ENCODE peak calls at places on chromosomes 7 and 10, in ten cellular contexts. One of them, this sample, is unnamed.

GRCh38 chr7:18874875-18875274 is 242.6 kb downstream of the TWIST1 start:
- DNase-seq in hepatocyte: no peak
- DNase-seq in activated T-cell treated with anti-CD3 and anti-CD28 coated beads, Interleukin-2, amount 50 U/mL, for 1 hour: no peak
- DNase-seq in PC-9: no peak
- DNase-seq in adipocyte: no peak
- DNase-seq in mammary epithelial cell: no peak
- DNase-seq in T-helper 2 cell: no peak
- DNase-seq in activated CD8-positive, alpha-beta memory T cell treated with anti-CD3 and anti-CD28 coated beads, Interleukin-2, amount 50 U/mL, for 4 hours: no peak
- DNase-seq in kidney tubule cell: no peak
- DNase-seq in cardiac muscle cell: no peak
- DNase-seq in this sample: no peak

GRCh38 chr7:105890290-105890997 is 14.0 kb upstream of the ATXN7L1 start:
- DNase-seq in T-helper 2 cell: no peak
- DNase-seq in adipocyte: no peak
- DNase-seq in cardiac muscle cell: no peak
- DNase-seq in PC-9: no peak
- DNase-seq in activated CD8-positive, alpha-beta memory T cell treated with anti-CD3 and anti-CD28 coated beads, Interleukin-2, amount 50 U/mL, for 4 hours: peak; percentile 40
- DNase-seq in kidney tubule cell: no peak
- DNase-seq in hepatocyte: no peak
- DNase-seq in mammary epithelial cell: peak; percentile 61
- DNase-seq in activated T-cell treated with anti-CD3 and anti-CD28 coated beads, Interleukin-2, amount 50 U/mL, for 1 hour: no peak
- DNase-seq in this sample: no peak

GRCh38 chr10:101096378-101096777 is 34.6 kb downstream of the KAZALD1 start:
- DNase-seq in activated T-cell treated with anti-CD3 and anti-CD28 coated beads, Interleukin-2, amount 50 U/mL, for 1 hour: no peak
- DNase-seq in adipocyte: no peak
- DNase-seq in kidney tubule cell: no peak
- DNase-seq in PC-9: no peak
- DNase-seq in T-helper 2 cell: no peak
- DNase-seq in hepatocyte: no peak
- DNase-seq in mammary epithelial cell: no peak
- DNase-seq in activated CD8-positive, alpha-beta memory T cell treated with anti-CD3 and anti-CD28 coated beads, Interleukin-2, amount 50 U/mL, for 4 hours: no peak
- DNase-seq in cardiac muscle cell: no peak
- DNase-seq in this sample: no peak

GRCh38 chr7:36726311-36726710 is 2.0 kb upstream of the AOAH start:
- DNase-seq in mammary epithelial cell: no peak
- DNase-seq in PC-9: no peak
- DNase-seq in adipocyte: no peak
- DNase-seq in cardiac muscle cell: no peak
- DNase-seq in activated T-cell treated with anti-CD3 and anti-CD28 coated beads, Interleukin-2, amount 50 U/mL, for 1 hour: no peak
- DNase-seq in T-helper 2 cell: no peak
- DNase-seq in activated CD8-positive, alpha-beta memory T cell treated with anti-CD3 and anti-CD28 coated beads, Interleukin-2, amount 50 U/mL, for 4 hours: no peak
- DNase-seq in hepatocyte: no peak
- DNase-seq in kidney tubule cell: no peak
- DNase-seq in this sample: no peak

GRCh38 chr10:68938117-68938516 is 17.9 kb upstream of the DDX21 start:
- DNase-seq in mammary epithelial cell: no peak
- DNase-seq in activated T-cell treated with anti-CD3 and anti-CD28 coated beads, Interleukin-2, amount 50 U/mL, for 1 hour: no peak
- DNase-seq in hepatocyte: peak; percentile 9
- DNase-seq in adipocyte: no peak
- DNase-seq in cardiac muscle cell: peak; percentile 14
- DNase-seq in T-helper 2 cell: no peak
- DNase-seq in activated CD8-positive, alpha-beta memory T cell treated with anti-CD3 and anti-CD28 coated beads, Interleukin-2, amount 50 U/mL, for 4 hours: no peak
- DNase-seq in kidney tubule cell: no peak
- DNase-seq in PC-9: no peak
- DNase-seq in this sample: no peak

GRCh38 chr10:20276127-20276979 is 460.1 kb downstream of the PLXDC2 start:
- DNase-seq in activated T-cell treated with anti-CD3 and anti-CD28 coated beads, Interleukin-2, amount 50 U/mL, for 1 hour: no peak
- DNase-seq in kidney tubule cell: peak; percentile 32
- DNase-seq in adipocyte: no peak
- DNase-seq in hepatocyte: no peak
- DNase-seq in PC-9: no peak
- DNase-seq in cardiac muscle cell: no peak
- DNase-seq in T-helper 2 cell: no peak
- DNase-seq in mammary epithelial cell: peak; percentile 96
- DNase-seq in activated CD8-positive, alpha-beta memory T cell treated with anti-CD3 and anti-CD28 coated beads, Interleukin-2, amount 50 U/mL, for 4 hours: no peak
- DNase-seq in this sample: no peak

GRCh38 chr10:47340613-47341170 is 7.5 kb upstream of the RBP3 start:
- DNase-seq in adipocyte: peak; percentile 57
- DNase-seq in T-helper 2 cell: peak; percentile 61
- DNase-seq in cardiac muscle cell: peak; percentile 66
- DNase-seq in activated CD8-positive, alpha-beta memory T cell treated with anti-CD3 and anti-CD28 coated beads, Interleukin-2, amount 50 U/mL, for 4 hours: peak; percentile 76
- DNase-seq in activated T-cell treated with anti-CD3 and anti-CD28 coated beads, Interleukin-2, amount 50 U/mL, for 1 hour: peak; percentile 79
- DNase-seq in kidney tubule cell: peak; percentile 68
- DNase-seq in hepatocyte: peak; percentile 71
- DNase-seq in mammary epithelial cell: peak; percentile 47
- DNase-seq in PC-9: peak; percentile 68
- DNase-seq in this sample: no peak

GRCh38 chr10:104895541-104895940 is 254.5 kb downstream of the SORCS3 start:
- DNase-seq in T-helper 2 cell: no peak
- DNase-seq in mammary epithelial cell: no peak
- DNase-seq in hepatocyte: peak; percentile 10
- DNase-seq in kidney tubule cell: no peak
- DNase-seq in activated T-cell treated with anti-CD3 and anti-CD28 coated beads, Interleukin-2, amount 50 U/mL, for 1 hour: no peak
- DNase-seq in activated CD8-positive, alpha-beta memory T cell treated with anti-CD3 and anti-CD28 coated beads, Interleukin-2, amount 50 U/mL, for 4 hours: no peak
- DNase-seq in adipocyte: no peak
- DNase-seq in PC-9: no peak
- DNase-seq in cardiac muscle cell: no peak
- DNase-seq in this sample: no peak

GRCh38 chr10:94851263-94851662 is 87.2 kb upstream of the CYP2C9 start:
- DNase-seq in mammary epithelial cell: no peak
- DNase-seq in cardiac muscle cell: no peak
- DNase-seq in PC-9: no peak
- DNase-seq in kidney tubule cell: no peak
- DNase-seq in T-helper 2 cell: no peak
- DNase-seq in adipocyte: no peak
- DNase-seq in activated CD8-positive, alpha-beta memory T cell treated with anti-CD3 and anti-CD28 coated beads, Interleukin-2, amount 50 U/mL, for 4 hours: no peak
- DNase-seq in hepatocyte: no peak
- DNase-seq in activated T-cell treated with anti-CD3 and anti-CD28 coated beads, Interleukin-2, amount 50 U/mL, for 1 hour: no peak
- DNase-seq in this sample: no peak

GRCh38 chr7:152185514-152185913 is 160.0 kb downstream of the GALNT11 start:
- DNase-seq in mammary epithelial cell: no peak
- DNase-seq in activated T-cell treated with anti-CD3 and anti-CD28 coated beads, Interleukin-2, amount 50 U/mL, for 1 hour: no peak
- DNase-seq in adipocyte: no peak
- DNase-seq in T-helper 2 cell: no peak
- DNase-seq in hepatocyte: no peak
- DNase-seq in kidney tubule cell: no peak
- DNase-seq in PC-9: no peak
- DNase-seq in activated CD8-positive, alpha-beta memory T cell treated with anti-CD3 and anti-CD28 coated beads, Interleukin-2, amount 50 U/mL, for 4 hours: no peak
- DNase-seq in cardiac muscle cell: no peak
- DNase-seq in this sample: no peak

GRCh38 chr7:82677493-82677892 is 233.9 kb upstream of the CACNA2D1 start:
- DNase-seq in mammary epithelial cell: no peak
- DNase-seq in PC-9: no peak
- DNase-seq in T-helper 2 cell: no peak
- DNase-seq in activated T-cell treated with anti-CD3 and anti-CD28 coated beads, Interleukin-2, amount 50 U/mL, for 1 hour: peak; percentile 27
- DNase-seq in kidney tubule cell: peak; percentile 17
- DNase-seq in adipocyte: no peak
- DNase-seq in hepatocyte: no peak
- DNase-seq in activated CD8-positive, alpha-beta memory T cell treated with anti-CD3 and anti-CD28 coated beads, Interleukin-2, amount 50 U/mL, for 4 hours: peak; percentile 50
- DNase-seq in cardiac muscle cell: peak; percentile 3
- DNase-seq in this sample: peak; percentile 4

GRCh38 chr7:149422914-149423285 is 38.0 kb downstream of the ZNF777 start:
- DNase-seq in mammary epithelial cell: no peak
- DNase-seq in T-helper 2 cell: no peak
- DNase-seq in PC-9: peak; percentile 19
- DNase-seq in kidney tubule cell: no peak
- DNase-seq in activated T-cell treated with anti-CD3 and anti-CD28 coated beads, Interleukin-2, amount 50 U/mL, for 1 hour: peak; percentile 60
- DNase-seq in cardiac muscle cell: no peak
- DNase-seq in adipocyte: no peak
- DNase-seq in hepatocyte: no peak
- DNase-seq in activated CD8-positive, alpha-beta memory T cell treated with anti-CD3 and anti-CD28 coated beads, Interleukin-2, amount 50 U/mL, for 4 hours: peak; percentile 47
- DNase-seq in this sample: no peak

GRCh38 chr10:123945506-123945905 is 53.9 kb upstream of the CPXM2 start:
- DNase-seq in adipocyte: peak; percentile 63
- DNase-seq in mammary epithelial cell: peak; percentile 46
- DNase-seq in T-helper 2 cell: no peak
- DNase-seq in activated CD8-positive, alpha-beta memory T cell treated with anti-CD3 and anti-CD28 coated beads, Interleukin-2, amount 50 U/mL, for 4 hours: no peak
- DNase-seq in kidney tubule cell: peak; percentile 66
- DNase-seq in hepatocyte: peak; percentile 37
- DNase-seq in PC-9: no peak
- DNase-seq in cardiac muscle cell: no peak
- DNase-seq in activated T-cell treated with anti-CD3 and anti-CD28 coated beads, Interleukin-2, amount 50 U/mL, for 1 hour: no peak
- DNase-seq in this sample: no peak

GRCh38 chr10:80530816-80531215 is 6.9 kb upstream of the SH2D4B start:
- DNase-seq in activated CD8-positive, alpha-beta memory T cell treated with anti-CD3 and anti-CD28 coated beads, Interleukin-2, amount 50 U/mL, for 4 hours: no peak
- DNase-seq in hepatocyte: no peak
- DNase-seq in kidney tubule cell: no peak
- DNase-seq in mammary epithelial cell: no peak
- DNase-seq in T-helper 2 cell: no peak
- DNase-seq in activated T-cell treated with anti-CD3 and anti-CD28 coated beads, Interleukin-2, amount 50 U/mL, for 1 hour: no peak
- DNase-seq in adipocyte: no peak
- DNase-seq in PC-9: no peak
- DNase-seq in cardiac muscle cell: no peak
- DNase-seq in this sample: no peak

GRCh38 chr7:135710417-135711138 is 17.4 kb downstream of the SLC13A4 start:
- DNase-seq in mammary epithelial cell: no peak
- DNase-seq in activated CD8-positive, alpha-beta memory T cell treated with anti-CD3 and anti-CD28 coated beads, Interleukin-2, amount 50 U/mL, for 4 hours: no peak
- DNase-seq in PC-9: no peak
- DNase-seq in T-helper 2 cell: no peak
- DNase-seq in adipocyte: no peak
- DNase-seq in activated T-cell treated with anti-CD3 and anti-CD28 coated beads, Interleukin-2, amount 50 U/mL, for 1 hour: no peak
- DNase-seq in kidney tubule cell: peak; percentile 18
- DNase-seq in cardiac muscle cell: no peak
- DNase-seq in hepatocyte: peak; percentile 16
- DNase-seq in this sample: no peak

GRCh38 chr10:48251525-48252353 is 22.8 kb downstream of the FRMPD2 start:
- DNase-seq in cardiac muscle cell: peak; percentile 60
- DNase-seq in hepatocyte: no peak
- DNase-seq in PC-9: peak; percentile 27
- DNase-seq in activated CD8-positive, alpha-beta memory T cell treated with anti-CD3 and anti-CD28 coated beads, Interleukin-2, amount 50 U/mL, for 4 hours: no peak
- DNase-seq in adipocyte: no peak
- DNase-seq in T-helper 2 cell: no peak
- DNase-seq in activated T-cell treated with anti-CD3 and anti-CD28 coated beads, Interleukin-2, amount 50 U/mL, for 1 hour: no peak
- DNase-seq in mammary epithelial cell: peak; percentile 80
- DNase-seq in kidney tubule cell: peak; percentile 65
- DNase-seq in this sample: peak; percentile 74

GRCh38 chr7:18154707-18155106 is 127.1 kb upstream of the PRPS1L1 start:
- DNase-seq in activated CD8-positive, alpha-beta memory T cell treated with anti-CD3 and anti-CD28 coated beads, Interleukin-2, amount 50 U/mL, for 4 hours: no peak
- DNase-seq in cardiac muscle cell: no peak
- DNase-seq in adipocyte: no peak
- DNase-seq in T-helper 2 cell: no peak
- DNase-seq in activated T-cell treated with anti-CD3 and anti-CD28 coated beads, Interleukin-2, amount 50 U/mL, for 1 hour: no peak
- DNase-seq in kidney tubule cell: no peak
- DNase-seq in mammary epithelial cell: no peak
- DNase-seq in PC-9: no peak
- DNase-seq in hepatocyte: no peak
- DNase-seq in this sample: no peak

GRCh38 chr10:12201543-12201942 is 5.6 kb downstream of the CDC123 start:
- DNase-seq in activated T-cell treated with anti-CD3 and anti-CD28 coated beads, Interleukin-2, amount 50 U/mL, for 1 hour: no peak
- DNase-seq in hepatocyte: no peak
- DNase-seq in T-helper 2 cell: no peak
- DNase-seq in cardiac muscle cell: no peak
- DNase-seq in kidney tubule cell: peak; percentile 69
- DNase-seq in mammary epithelial cell: no peak
- DNase-seq in adipocyte: no peak
- DNase-seq in PC-9: no peak
- DNase-seq in activated CD8-positive, alpha-beta memory T cell treated with anti-CD3 and anti-CD28 coated beads, Interleukin-2, amount 50 U/mL, for 4 hours: no peak
- DNase-seq in this sample: no peak

GRCh38 chr10:79148452-79149344 is 79.9 kb downstream of the ZMIZ1 start:
- DNase-seq in T-helper 2 cell: no peak
- DNase-seq in kidney tubule cell: peak; percentile 47
- DNase-seq in PC-9: peak; percentile 86
- DNase-seq in hepatocyte: peak; percentile 46
- DNase-seq in mammary epithelial cell: peak; percentile 81
- DNase-seq in cardiac muscle cell: no peak
- DNase-seq in activated T-cell treated with anti-CD3 and anti-CD28 coated beads, Interleukin-2, amount 50 U/mL, for 1 hour: no peak
- DNase-seq in adipocyte: no peak
- DNase-seq in activated CD8-positive, alpha-beta memory T cell treated with anti-CD3 and anti-CD28 coated beads, Interleukin-2, amount 50 U/mL, for 4 hours: no peak
- DNase-seq in this sample: no peak

GRCh38 chr7:93228302-93228701 is 2.0 kb upstream of the HEPACAM2 start:
- DNase-seq in PC-9: no peak
- DNase-seq in activated CD8-positive, alpha-beta memory T cell treated with anti-CD3 and anti-CD28 coated beads, Interleukin-2, amount 50 U/mL, for 4 hours: no peak
- DNase-seq in activated T-cell treated with anti-CD3 and anti-CD28 coated beads, Interleukin-2, amount 50 U/mL, for 1 hour: no peak
- DNase-seq in hepatocyte: peak; percentile 85
- DNase-seq in adipocyte: peak; percentile 91
- DNase-seq in kidney tubule cell: peak; percentile 66
- DNase-seq in cardiac muscle cell: peak; percentile 76
- DNase-seq in T-helper 2 cell: no peak
- DNase-seq in mammary epithelial cell: peak; percentile 51
- DNase-seq in this sample: peak; percentile 6

GRCh38 chr7:2198206-2198605 is 34.5 kb downstream of the MAD1L1 start:
- DNase-seq in hepatocyte: no peak
- DNase-seq in adipocyte: no peak
- DNase-seq in activated CD8-positive, alpha-beta memory T cell treated with anti-CD3 and anti-CD28 coated beads, Interleukin-2, amount 50 U/mL, for 4 hours: no peak
- DNase-seq in cardiac muscle cell: no peak
- DNase-seq in PC-9: no peak
- DNase-seq in activated T-cell treated with anti-CD3 and anti-CD28 coated beads, Interleukin-2, amount 50 U/mL, for 1 hour: no peak
- DNase-seq in T-helper 2 cell: no peak
- DNase-seq in mammary epithelial cell: no peak
- DNase-seq in kidney tubule cell: no peak
- DNase-seq in this sample: peak; percentile 95

GRCh38 chr7:105173586-105173985 is 159.6 kb downstream of the KMT2E start:
- DNase-seq in activated CD8-positive, alpha-beta memory T cell treated with anti-CD3 and anti-CD28 coated beads, Interleukin-2, amount 50 U/mL, for 4 hours: no peak
- DNase-seq in activated T-cell treated with anti-CD3 and anti-CD28 coated beads, Interleukin-2, amount 50 U/mL, for 1 hour: no peak
- DNase-seq in PC-9: no peak
- DNase-seq in hepatocyte: no peak
- DNase-seq in kidney tubule cell: no peak
- DNase-seq in mammary epithelial cell: no peak
- DNase-seq in T-helper 2 cell: no peak
- DNase-seq in cardiac muscle cell: no peak
- DNase-seq in adipocyte: no peak
- DNase-seq in this sample: no peak

GRCh38 chr10:69629897-69630650 is at the start of gene FAM241B:
- DNase-seq in mammary epithelial cell: peak; percentile 69
- DNase-seq in kidney tubule cell: peak; percentile 80
- DNase-seq in activated CD8-positive, alpha-beta memory T cell treated with anti-CD3 and anti-CD28 coated beads, Interleukin-2, amount 50 U/mL, for 4 hours: peak; percentile 70
- DNase-seq in adipocyte: peak; percentile 59
- DNase-seq in PC-9: peak; percentile 86
- DNase-seq in cardiac muscle cell: peak; percentile 84
- DNase-seq in T-helper 2 cell: peak; percentile 62
- DNase-seq in activated T-cell treated with anti-CD3 and anti-CD28 coated beads, Interleukin-2, amount 50 U/mL, for 1 hour: peak; percentile 80
- DNase-seq in hepatocyte: peak; percentile 90
- DNase-seq in this sample: peak; percentile 60

GRCh38 chr10:78731675-78732074 is 337.1 kb upstream of the ZMIZ1 start:
- DNase-seq in cardiac muscle cell: no peak
- DNase-seq in hepatocyte: no peak
- DNase-seq in T-helper 2 cell: no peak
- DNase-seq in adipocyte: no peak
- DNase-seq in kidney tubule cell: no peak
- DNase-seq in activated T-cell treated with anti-CD3 and anti-CD28 coated beads, Interleukin-2, amount 50 U/mL, for 1 hour: no peak
- DNase-seq in activated CD8-positive, alpha-beta memory T cell treated with anti-CD3 and anti-CD28 coated beads, Interleukin-2, amount 50 U/mL, for 4 hours: no peak
- DNase-seq in PC-9: no peak
- DNase-seq in mammary epithelial cell: no peak
- DNase-seq in this sample: no peak

GRCh38 chr7:25849361-25850184 is 302.4 kb upstream of the NFE2L3 start:
- DNase-seq in hepatocyte: peak; percentile 83
- DNase-seq in PC-9: no peak
- DNase-seq in mammary epithelial cell: peak; percentile 65
- DNase-seq in activated T-cell treated with anti-CD3 and anti-CD28 coated beads, Interleukin-2, amount 50 U/mL, for 1 hour: no peak
- DNase-seq in kidney tubule cell: peak; percentile 89
- DNase-seq in activated CD8-positive, alpha-beta memory T cell treated with anti-CD3 and anti-CD28 coated beads, Interleukin-2, amount 50 U/mL, for 4 hours: no peak
- DNase-seq in adipocyte: peak; percentile 86
- DNase-seq in cardiac muscle cell: no peak
- DNase-seq in T-helper 2 cell: no peak
- DNase-seq in this sample: no peak

GRCh38 chr10:46523881-46524470 is 32.5 kb downstream of the GPRIN2 start:
- DNase-seq in cardiac muscle cell: no peak
- DNase-seq in hepatocyte: peak; percentile 58
- DNase-seq in adipocyte: peak; percentile 49
- DNase-seq in T-helper 2 cell: peak; percentile 0
- DNase-seq in kidney tubule cell: peak; percentile 94
- DNase-seq in mammary epithelial cell: peak; percentile 89
- DNase-seq in activated CD8-positive, alpha-beta memory T cell treated with anti-CD3 and anti-CD28 coated beads, Interleukin-2, amount 50 U/mL, for 4 hours: no peak
- DNase-seq in activated T-cell treated with anti-CD3 and anti-CD28 coated beads, Interleukin-2, amount 50 U/mL, for 1 hour: peak; percentile 4
- DNase-seq in PC-9: peak; percentile 81
- DNase-seq in this sample: no peak

GRCh38 chr7:3408814-3409595 is 108.0 kb downstream of the SDK1 start:
- DNase-seq in activated CD8-positive, alpha-beta memory T cell treated with anti-CD3 and anti-CD28 coated beads, Interleukin-2, amount 50 U/mL, for 4 hours: no peak
- DNase-seq in T-helper 2 cell: no peak
- DNase-seq in PC-9: no peak
- DNase-seq in adipocyte: no peak
- DNase-seq in cardiac muscle cell: no peak
- DNase-seq in activated T-cell treated with anti-CD3 and anti-CD28 coated beads, Interleukin-2, amount 50 U/mL, for 1 hour: no peak
- DNase-seq in hepatocyte: no peak
- DNase-seq in kidney tubule cell: no peak
- DNase-seq in mammary epithelial cell: no peak
- DNase-seq in this sample: no peak

GRCh38 chr7:121330053-121330833 is 1.4 kb downstream of the WNT16 start:
- DNase-seq in cardiac muscle cell: peak; percentile 16
- DNase-seq in adipocyte: peak; percentile 43
- DNase-seq in activated CD8-positive, alpha-beta memory T cell treated with anti-CD3 and anti-CD28 coated beads, Interleukin-2, amount 50 U/mL, for 4 hours: no peak
- DNase-seq in activated T-cell treated with anti-CD3 and anti-CD28 coated beads, Interleukin-2, amount 50 U/mL, for 1 hour: no peak
- DNase-seq in mammary epithelial cell: no peak
- DNase-seq in hepatocyte: no peak
- DNase-seq in kidney tubule cell: no peak
- DNase-seq in T-helper 2 cell: no peak
- DNase-seq in PC-9: no peak
- DNase-seq in this sample: no peak

This sample was measured in NCI-H510A.